ENCODE peak calls at places on chromosomes 6 and 20, in six cellular contexts. Q is cardiac fibroblast, N is GM12865, E is lower leg skin, W is adrenal gland, C is RWPE2. X is an unnamed sample.

GRCh38 chr20:33386673-33387072 is 14.6 kb downstream of the CDK5RAP1 start:
- DNase-seq in Q (no peak), N (no peak), E (peak), W (no peak), C (no peak), X (no peak)

GRCh38 chr6:117504478-117505144 is 22.1 kb downstream of the DCBLD1 start:
- DNase-seq in Q (no peak), N (no peak), E (no peak), W (no peak), C (no peak), X (no peak)

GRCh38 chr20:24472426-24472825 is 3.0 kb downstream of the SYNDIG1 start:
- DNase-seq in Q (no peak), N (no peak), E (no peak), W (no peak), C (no peak), X (no peak)

GRCh38 chr6:44512868-44513641 is 125.5 kb downstream of the CDC5L start:
- DNase-seq in Q (no peak), N (no peak), E (peak), W (no peak), C (no peak), X (peak)

GRCh38 chr6:19691465-19692167 is 145.6 kb upstream of the ID4 start:
- DNase-seq in Q (peak), N (no peak), E (no peak), W (no peak), C (no peak), X (peak)

GRCh38 chr6:17790486-17790885 is 83.8 kb upstream of the NUP153 start:
- DNase-seq in Q (peak), N (no peak), E (no peak), W (no peak), C (no peak), X (no peak)

GRCh38 chr6:42163941-42164340 is 9.2 kb upstream of the GUCA1A start:
- DNase-seq in Q (no peak), N (no peak), E (no peak), W (no peak), C (no peak), X (no peak)

GRCh38 chr20:1808101-1808500 is 87.1 kb upstream of the SIRPA start:
- DNase-seq in Q (no peak), N (no peak), E (peak), W (no peak), C (no peak), X (no peak)

GRCh38 chr6:159117031-159117430 is 52.2 kb upstream of the FNDC1 start:
- DNase-seq in Q (peak), N (no peak), E (no peak), W (peak), C (no peak), X (peak)

GRCh38 chr6:132841967-132842366 is 27.6 kb downstream of the RPS12 start:
- DNase-seq in Q (no peak), N (no peak), E (no peak), W (no peak), C (no peak), X (no peak)

GRCh38 chr6:170093276-170093657 is 197.6 kb downstream of the DLL1 start:
- DNase-seq in Q (no peak), N (no peak), E (peak), W (no peak), C (peak), X (no peak)

GRCh38 chr20:12207875-12208274 is 290.2 kb downstream of the BTBD3 start:
- DNase-seq in Q (peak), N (no peak), E (no peak), W (peak), C (no peak), X (peak)

GRCh38 chr6:4322846-4323309 is 187.5 kb upstream of the ECI2 start:
- DNase-seq in Q (peak), N (no peak), E (no peak), W (no peak), C (no peak), X (peak)

GRCh38 chr6:137775720-137776119 is 91.3 kb upstream of the TNFAIP3 start:
- DNase-seq in Q (peak), N (no peak), E (no peak), W (no peak), C (no peak), X (peak)

GRCh38 chr6:159416891-159417540 is 247.8 kb downstream of the FNDC1 start:
- DNase-seq in Q (no peak), N (no peak), E (peak), W (no peak), C (no peak), X (no peak)

GRCh38 chr20:33926425-33926824 is 67.3 kb upstream of the RALY start:
- DNase-seq in Q (no peak), N (no peak), E (no peak), W (no peak), C (no peak), X (no peak)

GRCh38 chr20:8639112-8639778 is 429.6 kb upstream of the PLCB4 start:
- DNase-seq in Q (no peak), N (no peak), E (no peak), W (no peak), C (no peak), X (no peak)

GRCh38 chr6:20497200-20497820 is 36.9 kb upstream of the CDKAL1 start:
- DNase-seq in Q (peak), N (no peak), E (no peak), W (no peak), C (no peak), X (peak)

GRCh38 chr6:149264629-149265028 is 52.9 kb upstream of the TAB2 start:
- DNase-seq in Q (no peak), N (no peak), E (no peak), W (no peak), C (no peak), X (no peak)

GRCh38 chr6:33204415-33205171 is at the start of gene HSD17B8:
- DNase-seq in Q (peak), N (peak), E (peak), W (peak), C (peak), X (peak)

GRCh38 chr6:70133246-70133645 is 169.6 kb downstream of the COL9A1 start:
- DNase-seq in Q (no peak), N (peak), E (no peak), W (no peak), C (no peak), X (no peak)

GRCh38 chr20:49993301-49993751 is 10.5 kb downstream of the SNAI1 start:
- DNase-seq in Q (no peak), N (peak), E (peak), W (no peak), C (no peak), X (no peak)

GRCh38 chr6:13561624-13562267 is 12.7 kb upstream of the SIRT5 start:
- DNase-seq in Q (no peak), N (no peak), E (no peak), W (no peak), C (no peak), X (no peak)

GRCh38 chr20:36096404-36096799 is 58.1 kb upstream of the EPB41L1 start:
- DNase-seq in Q (peak), N (no peak), E (no peak), W (no peak), C (no peak), X (peak)

GRCh38 chr20:36092424-36093024 is 62.0 kb upstream of the EPB41L1 start:
- DNase-seq in Q (no peak), N (no peak), E (no peak), W (peak), C (no peak), X (no peak)

GRCh38 chr20:36093804-36094145 is 60.8 kb upstream of the EPB41L1 start:
- DNase-seq in Q (no peak), N (no peak), E (no peak), W (no peak), C (no peak), X (no peak)

GRCh38 chr20:36093025-36093803 is 61.3 kb upstream of the EPB41L1 start:
- DNase-seq in Q (peak), N (peak), E (peak), W (peak), C (peak), X (no peak)

GRCh38 chr20:36094497-36094896 is 60.0 kb upstream of the EPB41L1 start:
- DNase-seq in Q (peak), N (no peak), E (no peak), W (no peak), C (no peak), X (peak)
- H3K4me3 ChIP-seq in Q (peak), N (no peak), E (no peak), W (no peak), C (no peak), X (peak)

GRCh38 chr20:52312131-52312729 is 120.7 kb upstream of the ZFP64 start:
- DNase-seq in Q (peak), N (peak), E (no peak), W (peak), C (no peak), X (peak)
- TF ChIP-seq CTCF in Q (peak), N (peak), E (no peak), W (peak), C (peak), X (peak)

DNA sequence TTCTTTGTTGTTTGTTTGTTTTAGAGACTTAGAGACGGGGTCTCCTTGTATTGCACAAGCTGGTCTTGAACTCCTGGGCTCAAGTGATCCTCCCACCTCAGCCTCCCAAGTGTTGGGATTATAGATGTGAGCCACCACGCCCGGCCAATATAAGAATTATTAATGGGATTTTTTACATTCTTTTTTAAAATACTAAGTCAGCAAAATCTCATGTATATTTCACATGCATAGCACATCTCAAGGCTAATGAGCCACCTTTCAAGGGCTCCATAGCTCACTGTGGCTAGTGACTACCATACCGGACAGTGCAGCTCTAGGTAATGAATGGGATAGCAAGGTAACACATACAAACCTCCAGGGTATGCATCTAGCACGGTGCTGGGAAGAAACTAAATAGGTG is 361.4 kb downstream of the SAMD5 start:
- DNase-seq in Q (no peak), N (no peak), E (no peak), W (no peak), C (no peak), X (no peak)
- H3K4me3 ChIP-seq in Q (no peak), N (no peak), E (no peak), W (no peak), C (no peak), X (no peak)

GRCh38 chr6:100780648-100781047 is 100.5 kb downstream of the ASCC3 start:
- DNase-seq in Q (no peak), N (no peak), E (no peak), W (no peak), C (no peak), X (no peak)

DNA sequence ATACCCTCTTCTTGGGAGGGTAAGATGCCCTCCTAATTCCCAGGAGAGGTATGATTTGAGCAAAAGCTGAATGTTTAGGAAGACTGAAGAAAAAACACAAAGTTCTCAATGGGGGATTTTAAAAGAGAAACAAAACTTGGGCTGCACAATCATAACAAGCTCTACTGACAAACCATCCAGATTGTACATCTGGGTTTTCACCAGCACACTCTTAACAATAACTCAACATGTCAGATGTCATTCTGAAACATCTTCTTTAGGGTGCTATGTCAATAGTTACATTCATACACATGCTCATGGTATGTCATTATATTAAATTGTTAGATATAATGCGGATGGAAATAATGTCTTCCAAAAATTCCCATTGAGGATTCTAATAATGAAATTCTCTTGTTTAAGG is 95.1 kb downstream of the ASCC3 start:
- DNase-seq in Q (no peak), N (no peak), E (no peak), W (no peak), C (no peak), X (no peak)
- TF ChIP-seq CTCF in Q (no peak), N (no peak), E (no peak), W (no peak), C (no peak), X (no peak)

GRCh38 chr20:53578492-53579222 is 15.0 kb downstream of the ZNF217 start:
- DNase-seq in Q (peak), N (peak), E (peak), W (peak), C (no peak), X (peak)
- H3K4me3 ChIP-seq in Q (peak), N (peak), E (no peak), W (no peak), C (no peak), X (peak)

GRCh38 chr6:154099211-154099610 is 60.2 kb downstream of the OPRM1 start:
- DNase-seq in Q (no peak), N (no peak), E (no peak), W (no peak), C (no peak), X (no peak)
- TF ChIP-seq CTCF in Q (no peak), N (no peak), E (no peak), W (no peak), C (no peak), X (no peak)

X was measured in fibroblast of the aortic adventitia.